ENCODE peak calls at places on chromosomes 5 and 9, in eight cellular contexts. A is heart left ventricle, W is kidney, F is colonic mucosa, X is OCI-LY7, I is hepatocyte, J is psoas muscle, N is mesendoderm. E is an unnamed sample. For H3K4me1, the result is how much of the 10 kb centered on the place peaks cover.

GRCh38 chr9:82911997-82912396 is 150.9 kb downstream of the RASEF start:
- DNase-seq in A (no peak), W (no peak), F (no peak), X (no peak), I (no peak), J (no peak), N (no peak), E (no peak)

GRCh38 chr5:72633649-72634048 is 126.4 kb upstream of the ZNF366 start:
- DNase-seq in A (no peak), W (no peak), F (no peak), X (no peak), I (no peak), J (no peak), N (no peak), E (no peak)

GRCh38 chr5:38997579-38997978 is 76.6 kb downstream of the RICTOR start:
- DNase-seq in A (no peak), W (no peak), F (no peak), X (no peak), I (no peak), J (no peak), N (no peak), E (no peak)

GRCh38 chr9:112361602-112362001 is 18.3 kb upstream of the HSDL2 start:
- DNase-seq in A (no peak), W (no peak), F (no peak), X (peak), I (peak), J (no peak), N (peak), E (no peak)

GRCh38 chr5:111563041-111563822 is 50.9 kb upstream of the STARD4 start:
- DNase-seq in A (no peak), W (no peak), F (no peak), X (no peak), I (peak), J (no peak), N (no peak), E (no peak)

GRCh38 chr5:163269624-163270023 is 167.8 kb upstream of the CCNG1 start:
- DNase-seq in A (no peak), W (no peak), F (no peak), X (peak), I (peak), J (no peak), N (peak), E (no peak)

GRCh38 chr5:77881528-77881927 is 105.4 kb upstream of the TBCA start:
- DNase-seq in A (no peak), W (no peak), F (no peak), X (no peak), I (no peak), J (no peak), N (no peak), E (no peak)

GRCh38 chr5:32283539-32284377 is 29.0 kb downstream of the MTMR12 start:
- DNase-seq in A (no peak), W (no peak), F (no peak), X (no peak), I (no peak), J (no peak), N (peak), E (no peak)

GRCh38 chr5:35061216-35061615 is 13.5 kb upstream of the AGXT2 start:
- DNase-seq in A (no peak), W (no peak), F (no peak), X (no peak), I (peak), J (no peak), N (no peak), E (no peak)

GRCh38 chr5:176446884-176447537 is 1.2 kb upstream of the FAF2 start:
- DNase-seq in A (no peak), W (no peak), F (peak), X (no peak), I (no peak), J (no peak), N (peak), E (no peak)

GRCh38 chr9:131407717-131408195 is 13.9 kb downstream of the PRRC2B start:
- DNase-seq in A (peak), W (no peak), F (no peak), X (no peak), I (no peak), J (no peak), N (peak), E (no peak)

GRCh38 chr5:52892242-52892878 is 96.8 kb upstream of the ITGA2 start:
- DNase-seq in A (no peak), W (no peak), F (no peak), X (no peak), I (no peak), J (no peak), N (no peak), E (no peak)

GRCh38 chr5:32538031-32538547 is 47.3 kb upstream of the SUB1 start:
- DNase-seq in A (peak), W (no peak), F (no peak), X (peak), I (no peak), J (no peak), N (no peak), E (no peak)

GRCh38 chr5:171842006-171842776 is 56.6 kb downstream of the SMIM23 start:
- DNase-seq in A (peak), W (no peak), F (no peak), X (no peak), I (no peak), J (no peak), N (no peak), E (no peak)

GRCh38 chr5:32512916-32513315 is 68.4 kb upstream of the ZFR start:
- DNase-seq in A (no peak), W (no peak), F (no peak), X (no peak), I (no peak), J (no peak), N (no peak), E (no peak)

GRCh38 chr5:9699681-9700080 is 69.5 kb upstream of the TAS2R1 start:
- DNase-seq in A (no peak), W (no peak), F (no peak), X (no peak), I (no peak), J (no peak), N (no peak), E (no peak)

GRCh38 chr5:143314664-143315063 is 88.8 kb downstream of the NR3C1 start:
- DNase-seq in A (no peak), W (no peak), F (no peak), X (no peak), I (no peak), J (no peak), N (no peak), E (no peak)

GRCh38 chr9:18791074-18791473 is 241.9 kb downstream of the SAXO1 start:
- DNase-seq in A (no peak), W (no peak), F (no peak), X (peak), I (peak), J (no peak), N (peak), E (no peak)

GRCh38 chr9:95070549-95071021 is 246.9 kb downstream of the FANCC start:
- DNase-seq in A (no peak), W (peak), F (no peak), X (no peak), I (no peak), J (peak), N (peak), E (no peak)

GRCh38 chr9:107881625-107882300 is 392.2 kb upstream of the KLF4 start:
- DNase-seq in A (no peak), W (no peak), F (no peak), X (no peak), I (no peak), J (no peak), N (no peak), E (no peak)

GRCh38 chr5:154194348-154195329 is 4.1 kb downstream of the GALNT10 start:
- DNase-seq in A (no peak), W (no peak), F (no peak), X (no peak), I (no peak), J (no peak), N (peak), E (no peak)

GRCh38 chr5:170445936-170446335 is 56.8 kb upstream of the KCNMB1 start:
- DNase-seq in A (no peak), W (no peak), F (no peak), X (no peak), I (no peak), J (no peak), N (no peak), E (no peak)

GRCh38 chr9:4464911-4465513 is 25.3 kb upstream of the SLC1A1 start:
- DNase-seq in A (no peak), W (no peak), F (no peak), X (no peak), I (no peak), J (no peak), N (no peak), E (no peak)

GRCh38 chr5:75616961-75617660 is 5.9 kb downstream of the ANKDD1B start:
- DNase-seq in A (no peak), W (no peak), F (peak), X (no peak), I (peak), J (no peak), N (no peak), E (no peak)

GRCh38 chr5:177336112-177336511 is 15.4 kb downstream of the LMAN2 start:
- DNase-seq in A (no peak), W (peak), F (no peak), X (peak), I (no peak), J (no peak), N (peak), E (peak)

GRCh38 chr5:167030500-167031120 is 1260.8 kb upstream of the WWC1 start:
- DNase-seq in A (no peak), W (no peak), F (peak), X (no peak), I (peak), J (no peak), N (peak), E (no peak)

GRCh38 chr9:71036501-71036900 is 84.9 kb downstream of the TRPM3 start:
- DNase-seq in A (no peak), W (no peak), F (no peak), X (no peak), I (peak), J (no peak), N (no peak), E (peak)

GRCh38 chr5:95759634-95760033 is 28.5 kb downstream of the RHOBTB3 start:
- DNase-seq in A (no peak), W (no peak), F (peak), X (no peak), I (peak), J (no peak), N (no peak), E (peak)

GRCh38 chr5:61162832-61163567 is 732 bp upstream of the SMIM15 start:
- DNase-seq in A (peak), W (no peak), F (peak), X (no peak), I (no peak), J (no peak), N (peak), E (no peak)

GRCh38 chr5:58458851-58459275 is 1.0 kb downstream of the PLK2 start:
- DNase-seq in A (no peak), W (no peak), F (no peak), X (no peak), I (peak), J (no peak), N (peak), E (no peak)

GRCh38 chr9:124894741-124895170 is 32.8 kb downstream of the ARPC5L start:
- DNase-seq in A (no peak), W (no peak), F (no peak), X (peak), I (peak), J (no peak), N (peak), E (no peak)

GRCh38 chr5:133818031-133818431 is 150.4 kb downstream of the C5orf15 start:
- DNase-seq in A (peak), W (no peak), F (no peak), X (no peak), I (peak), J (peak), N (peak), E (peak)
- H3K27ac ChIP-seq in A (peak), W (no peak), F (no peak), X (no peak), I (no peak), J (peak), N (no peak), E (no peak)

GRCh38 chr9:128106181-128106939 is 21.2 kb downstream of the PTGES2 start:
- DNase-seq in A (peak), W (peak), F (no peak), X (no peak), I (no peak), J (peak), N (no peak), E (no peak)

GRCh38 chr9:128108784-128109709 is 18.5 kb downstream of the PTGES2 start:
- DNase-seq in A (peak), W (peak), F (no peak), X (no peak), I (peak), J (peak), N (no peak), E (no peak)

GRCh38 chr9:128106940-128107259 is 20.6 kb downstream of the PTGES2 start:
- DNase-seq in A (peak), W (peak), F (no peak), X (no peak), I (no peak), J (peak), N (no peak), E (no peak)

GRCh38 chr9:128107971-128108783 is 19.4 kb downstream of the PTGES2 start:
- DNase-seq in A (peak), W (peak), F (no peak), X (no peak), I (peak), J (peak), N (no peak), E (no peak)

DNA sequence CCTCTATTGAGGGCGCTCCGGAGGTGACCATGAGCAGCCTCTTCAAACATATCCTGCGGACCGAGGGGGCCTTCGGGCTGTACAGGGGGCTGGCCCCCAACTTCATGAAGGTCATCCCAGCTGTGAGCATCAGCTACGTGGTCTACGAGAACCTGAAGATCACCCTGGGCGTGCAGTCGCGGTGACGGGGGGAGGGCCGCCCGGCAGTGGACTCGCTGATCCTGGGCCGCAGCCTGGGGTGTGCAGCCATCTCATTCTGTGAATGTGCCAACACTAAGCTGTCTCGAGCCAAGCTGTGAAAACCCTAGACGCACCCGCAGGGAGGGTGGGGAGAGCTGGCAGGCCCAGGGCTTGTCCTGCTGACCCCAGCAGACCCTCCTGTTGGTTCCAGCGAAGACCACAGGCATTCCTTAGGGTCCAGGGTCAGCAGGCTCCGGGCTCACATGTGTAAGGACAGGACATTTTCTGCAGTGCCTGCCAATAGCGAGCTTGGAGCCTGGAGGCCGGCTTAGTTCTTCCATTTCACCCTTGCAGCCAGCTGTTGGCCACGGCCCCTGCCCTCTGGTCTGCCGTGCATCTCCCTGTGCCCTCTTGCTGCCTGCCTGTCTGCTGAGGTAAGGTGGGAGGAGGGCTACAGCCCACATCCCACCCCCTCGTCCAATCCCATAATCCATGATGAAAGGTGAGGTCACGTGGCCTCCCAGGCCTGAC is 20.1 kb downstream of the PTGES2 start:
- DNase-seq in A (peak), W (peak), F (no peak), X (no peak), I (no peak), J (peak), N (no peak), E (peak)
- H3K4me1 ChIP-seq in A (under half), W (under half), F (under half), X (under half), I (under half), J (half or more), N (under half), E (half or more)

GRCh38 chr9:101418518-101419111 is 17.0 kb downstream of the ALDOB start:
- DNase-seq in A (no peak), W (no peak), F (no peak), X (no peak), I (no peak), J (no peak), N (no peak), E (peak)
- H3K27ac ChIP-seq in A (no peak), W (no peak), F (no peak), X (no peak), I (no peak), J (no peak), N (no peak), E (peak)

DNA sequence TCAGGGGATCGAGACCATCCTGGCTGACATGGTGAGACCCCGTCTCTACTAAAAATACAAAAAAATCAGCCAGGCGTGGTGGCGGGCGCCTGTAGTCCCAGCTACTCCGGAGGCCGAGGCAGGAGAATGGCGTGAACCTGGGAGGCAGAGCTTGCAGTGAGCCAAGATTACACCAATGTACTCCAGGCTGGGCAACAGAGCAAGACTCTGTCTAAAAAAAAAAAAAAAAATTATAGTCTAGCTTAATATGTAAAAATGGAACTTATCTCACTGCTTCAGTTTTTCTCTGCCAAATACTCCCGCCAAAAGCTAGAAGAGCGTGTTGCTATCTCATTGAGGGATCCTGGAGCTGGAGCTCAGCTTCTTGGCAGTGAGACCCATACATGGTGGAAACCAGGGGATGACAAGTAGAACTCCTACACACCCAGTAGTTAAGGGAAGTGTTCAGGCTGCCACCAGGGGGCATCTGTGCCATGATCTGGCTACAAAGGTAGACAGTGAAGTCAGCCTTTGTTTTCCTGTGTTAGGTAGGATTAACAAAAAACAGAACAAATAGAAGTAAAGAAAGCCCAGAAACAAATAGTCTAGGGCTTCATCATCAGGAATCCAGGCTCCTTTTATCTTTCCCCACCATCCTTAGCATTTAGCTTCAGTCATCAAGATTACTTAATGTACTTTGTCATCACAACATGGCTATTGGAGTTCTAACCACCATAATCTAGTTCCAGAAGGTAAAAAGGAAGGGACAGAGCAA is 33.6 kb upstream of the GLIPR2 start:
- DNase-seq in A (peak), W (peak), F (peak), X (peak), I (peak), J (peak), N (peak), E (peak)
- H3K4me1 ChIP-seq in A (under half), W (under half), F (under half), X (under half), I (under half), J (under half), N (under half), E (under half)

GRCh38 chr9:98625728-98626127 is 83.0 kb downstream of the GABBR2 start:
- DNase-seq in A (no peak), W (no peak), F (no peak), X (no peak), I (no peak), J (no peak), N (peak), E (no peak)
- H3K27ac ChIP-seq in A (no peak), W (no peak), F (no peak), X (no peak), I (no peak), J (no peak), N (no peak), E (no peak)

DNA sequence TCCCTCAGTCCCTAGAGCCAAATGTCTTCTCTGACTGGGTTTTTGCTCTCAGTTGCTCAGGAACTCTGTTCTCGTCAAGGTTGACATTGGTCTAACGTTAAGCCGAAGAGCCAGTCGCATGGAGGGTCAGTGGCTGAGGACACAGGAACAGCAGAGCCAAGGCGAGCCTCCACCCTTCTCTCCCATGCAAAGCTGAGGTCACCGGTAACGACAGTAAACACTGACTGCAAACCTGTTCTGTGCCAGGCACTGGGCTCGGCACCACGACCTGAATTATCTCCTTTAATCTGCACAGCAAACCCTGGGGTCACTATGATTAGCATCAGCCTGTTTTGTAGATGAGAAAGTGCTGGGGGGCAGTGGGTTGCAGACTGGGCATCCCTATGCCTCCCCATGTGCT is 171.0 kb downstream of the COL23A1 start:
- DNase-seq in A (no peak), W (peak), F (no peak), X (no peak), I (no peak), J (no peak), N (no peak), E (peak)
- H3K4me1 ChIP-seq in A (under half), W (under half), F (under half), X (under half), I (under half), J (under half), N (under half), E (under half)